ENCODE peak calls at places on chromosomes 11 and 22, in nine cellular contexts. One of them, this sample, is unnamed.
A peak's percentile ranks its signal among the peaks of the same experiment; 100 is the strongest.

GRCh38 chr11:86955674-86956522 is 703 bp upstream of the FZD4 start:
- DNase-seq in PC-3: peak; percentile 83
- DNase-seq in adipocyte: peak; percentile 89
- DNase-seq in cardiac muscle cell: peak; percentile 89
- DNase-seq in tibial artery: peak; percentile 94
- DNase-seq in GM12865: peak; percentile 59
- DNase-seq in RWPE2: peak; percentile 73
- DNase-seq in NT2/D1: peak; percentile 49
- DNase-seq in left ventricle myocardium inferior: peak; percentile 90
- DNase-seq in this sample: peak; percentile 95

GRCh38 chr11:115924744-115925567 is 420.7 kb upstream of the CADM1 start:
- DNase-seq in PC-3: no peak
- DNase-seq in adipocyte: no peak
- DNase-seq in cardiac muscle cell: no peak
- DNase-seq in tibial artery: no peak
- DNase-seq in GM12865: peak; percentile 96
- DNase-seq in RWPE2: no peak
- DNase-seq in NT2/D1: no peak
- DNase-seq in left ventricle myocardium inferior: no peak
- DNase-seq in this sample: no peak

GRCh38 chr11:10604340-10604748 is 35.9 kb upstream of the LYVE1 start:
- DNase-seq in PC-3: no peak
- DNase-seq in adipocyte: peak; percentile 73
- DNase-seq in cardiac muscle cell: peak; percentile 76
- DNase-seq in tibial artery: no peak
- DNase-seq in GM12865: no peak
- DNase-seq in RWPE2: no peak
- DNase-seq in NT2/D1: no peak
- DNase-seq in left ventricle myocardium inferior: peak; percentile 62
- DNase-seq in this sample: no peak

GRCh38 chr11:59801160-59801706 is 9.3 kb downstream of the MRPL16 start:
- DNase-seq in PC-3: peak; percentile 74
- DNase-seq in adipocyte: no peak
- DNase-seq in cardiac muscle cell: no peak
- DNase-seq in tibial artery: no peak
- DNase-seq in GM12865: no peak
- DNase-seq in RWPE2: no peak
- DNase-seq in NT2/D1: no peak
- DNase-seq in left ventricle myocardium inferior: no peak
- DNase-seq in this sample: no peak

GRCh38 chr11:19660076-19660475 is 52.6 kb upstream of the NAV2 start:
- DNase-seq in PC-3: peak; percentile 97
- DNase-seq in adipocyte: no peak
- DNase-seq in cardiac muscle cell: no peak
- DNase-seq in tibial artery: no peak
- DNase-seq in GM12865: peak; percentile 88
- DNase-seq in RWPE2: peak; percentile 78
- DNase-seq in NT2/D1: no peak
- DNase-seq in left ventricle myocardium inferior: no peak
- DNase-seq in this sample: no peak

GRCh38 chr22:28019360-28019759 is 100.3 kb upstream of the PITPNB start:
- DNase-seq in PC-3: peak; percentile 74
- DNase-seq in adipocyte: peak; percentile 32
- DNase-seq in cardiac muscle cell: no peak
- DNase-seq in tibial artery: peak; percentile 62
- DNase-seq in GM12865: no peak
- DNase-seq in RWPE2: peak; percentile 28
- DNase-seq in NT2/D1: no peak
- DNase-seq in left ventricle myocardium inferior: peak; percentile 9
- DNase-seq in this sample: no peak

GRCh38 chr11:114280696-114281095 is 15.5 kb upstream of the NNMT start:
- DNase-seq in PC-3: peak; percentile 93
- DNase-seq in adipocyte: peak; percentile 89
- DNase-seq in cardiac muscle cell: peak; percentile 95
- DNase-seq in tibial artery: peak; percentile 83
- DNase-seq in GM12865: peak; percentile 16
- DNase-seq in RWPE2: no peak
- DNase-seq in NT2/D1: peak; percentile 81
- DNase-seq in left ventricle myocardium inferior: peak; percentile 48
- DNase-seq in this sample: peak; percentile 86

GRCh38 chr11:127624455-127624854 is 623.9 kb upstream of the KIRREL3 start:
- DNase-seq in PC-3: no peak
- DNase-seq in adipocyte: no peak
- DNase-seq in cardiac muscle cell: peak; percentile 15
- DNase-seq in tibial artery: no peak
- DNase-seq in GM12865: no peak
- DNase-seq in RWPE2: no peak
- DNase-seq in NT2/D1: no peak
- DNase-seq in left ventricle myocardium inferior: peak; percentile 17
- DNase-seq in this sample: no peak

GRCh38 chr11:79371152-79371551 is 69.7 kb downstream of the TENM4 start:
- DNase-seq in PC-3: no peak
- DNase-seq in adipocyte: no peak
- DNase-seq in cardiac muscle cell: no peak
- DNase-seq in tibial artery: no peak
- DNase-seq in GM12865: no peak
- DNase-seq in RWPE2: no peak
- DNase-seq in NT2/D1: no peak
- DNase-seq in left ventricle myocardium inferior: no peak
- DNase-seq in this sample: peak; percentile 8

DNA sequence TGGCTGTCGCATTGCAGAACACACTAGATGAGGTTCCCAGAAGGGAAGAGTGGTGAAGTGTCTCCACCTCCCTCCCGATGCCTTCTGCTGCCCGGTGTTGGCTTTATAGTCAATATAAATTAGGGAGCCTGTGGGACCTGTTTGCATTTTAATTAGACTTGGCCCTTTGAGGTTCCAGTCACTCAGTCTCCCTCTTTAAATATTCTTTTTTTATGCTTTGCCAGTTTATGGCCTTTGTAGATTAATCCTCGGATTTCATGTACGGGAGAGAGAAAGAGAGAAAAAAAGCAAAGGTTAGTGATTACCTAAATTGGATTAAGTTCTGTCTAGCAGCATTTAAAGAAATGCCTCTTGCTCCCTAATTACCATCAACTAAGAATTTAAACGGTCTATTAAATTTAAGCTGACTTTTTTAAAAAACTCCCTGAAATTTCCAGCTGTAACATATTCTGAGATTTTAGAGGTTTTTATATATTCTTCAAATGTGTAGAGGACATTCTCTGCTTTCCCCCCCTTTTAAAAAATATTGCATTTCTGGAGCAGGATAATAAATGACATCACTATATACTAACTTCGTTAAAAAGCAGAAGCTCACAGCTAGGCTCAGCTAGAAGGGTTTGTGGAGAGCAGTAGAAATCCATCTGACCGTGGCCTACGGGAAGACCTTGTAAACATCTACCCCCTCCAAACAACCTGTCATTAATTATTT is 84.4 kb downstream of the PRR5L start:
- DNase-seq in PC-3: no peak
- DNase-seq in adipocyte: no peak
- DNase-seq in cardiac muscle cell: no peak
- DNase-seq in tibial artery: no peak
- DNase-seq in GM12865: no peak
- DNase-seq in RWPE2: no peak
- DNase-seq in NT2/D1: no peak
- DNase-seq in left ventricle myocardium inferior: no peak
- DNase-seq in this sample: no peak
- H3K4me3 ChIP-seq in PC-3: no peak overlapping the region
- H3K4me3 ChIP-seq in adipocyte: no peak overlapping the region
- H3K4me3 ChIP-seq in cardiac muscle cell: no peak overlapping the region
- H3K4me3 ChIP-seq in tibial artery: no peak overlapping the region
- H3K4me3 ChIP-seq in GM12865: no peak overlapping the region
- H3K4me3 ChIP-seq in RWPE2: no peak overlapping the region
- H3K4me3 ChIP-seq in NT2/D1: no peak overlapping the region
- H3K4me3 ChIP-seq in left ventricle myocardium inferior: no peak overlapping the region
- H3K4me3 ChIP-seq in this sample: no peak overlapping the region

GRCh38 chr22:25281675-25282345 is 62.4 kb downstream of the CRYBB2 start:
- DNase-seq in PC-3: no peak
- DNase-seq in adipocyte: no peak
- DNase-seq in cardiac muscle cell: no peak
- DNase-seq in tibial artery: no peak
- DNase-seq in GM12865: no peak
- DNase-seq in RWPE2: no peak
- DNase-seq in NT2/D1: no peak
- DNase-seq in left ventricle myocardium inferior: no peak
- DNase-seq in this sample: no peak

GRCh38 chr22:25282671-25283561 is 63.5 kb downstream of the CRYBB2 start:
- DNase-seq in PC-3: no peak
- DNase-seq in adipocyte: no peak
- DNase-seq in cardiac muscle cell: no peak
- DNase-seq in tibial artery: no peak
- DNase-seq in GM12865: no peak
- DNase-seq in RWPE2: peak; percentile 41
- DNase-seq in NT2/D1: peak; percentile 57
- DNase-seq in left ventricle myocardium inferior: no peak
- DNase-seq in this sample: no peak

GRCh38 chr22:25282346-25282670 is 62.9 kb downstream of the CRYBB2 start:
- DNase-seq in PC-3: no peak
- DNase-seq in adipocyte: no peak
- DNase-seq in cardiac muscle cell: no peak
- DNase-seq in tibial artery: no peak
- DNase-seq in GM12865: no peak
- DNase-seq in RWPE2: peak; percentile 60
- DNase-seq in NT2/D1: no peak
- DNase-seq in left ventricle myocardium inferior: no peak
- DNase-seq in this sample: no peak
- H3K4me3 ChIP-seq in PC-3: no peak overlapping the region
- H3K4me3 ChIP-seq in adipocyte: no peak overlapping the region
- H3K4me3 ChIP-seq in cardiac muscle cell: peak overlapping the region; percentile 49
- H3K4me3 ChIP-seq in tibial artery: no peak overlapping the region
- H3K4me3 ChIP-seq in GM12865: no peak overlapping the region
- H3K4me3 ChIP-seq in RWPE2: no peak overlapping the region
- H3K4me3 ChIP-seq in NT2/D1: peak overlapping the region; percentile 61
- H3K4me3 ChIP-seq in left ventricle myocardium inferior: peak overlapping the region; percentile 45
- H3K4me3 ChIP-seq in this sample: no peak overlapping the region

GRCh38 chr11:457071-457760 is 7.1 kb downstream of the PTDSS2 start:
- DNase-seq in PC-3: no peak
- DNase-seq in adipocyte: no peak
- DNase-seq in cardiac muscle cell: no peak
- DNase-seq in tibial artery: no peak
- DNase-seq in GM12865: no peak
- DNase-seq in RWPE2: no peak
- DNase-seq in NT2/D1: no peak
- DNase-seq in left ventricle myocardium inferior: no peak
- DNase-seq in this sample: no peak
- H3K4me3 ChIP-seq in PC-3: no peak overlapping the region
- H3K4me3 ChIP-seq in adipocyte: no peak overlapping the region
- H3K4me3 ChIP-seq in cardiac muscle cell: no peak overlapping the region
- H3K4me3 ChIP-seq in tibial artery: no peak overlapping the region
- H3K4me3 ChIP-seq in GM12865: no peak overlapping the region
- H3K4me3 ChIP-seq in RWPE2: no peak overlapping the region
- H3K4me3 ChIP-seq in NT2/D1: no peak overlapping the region
- H3K4me3 ChIP-seq in left ventricle myocardium inferior: no peak overlapping the region
- H3K4me3 ChIP-seq in this sample: no peak overlapping the region

DNA sequence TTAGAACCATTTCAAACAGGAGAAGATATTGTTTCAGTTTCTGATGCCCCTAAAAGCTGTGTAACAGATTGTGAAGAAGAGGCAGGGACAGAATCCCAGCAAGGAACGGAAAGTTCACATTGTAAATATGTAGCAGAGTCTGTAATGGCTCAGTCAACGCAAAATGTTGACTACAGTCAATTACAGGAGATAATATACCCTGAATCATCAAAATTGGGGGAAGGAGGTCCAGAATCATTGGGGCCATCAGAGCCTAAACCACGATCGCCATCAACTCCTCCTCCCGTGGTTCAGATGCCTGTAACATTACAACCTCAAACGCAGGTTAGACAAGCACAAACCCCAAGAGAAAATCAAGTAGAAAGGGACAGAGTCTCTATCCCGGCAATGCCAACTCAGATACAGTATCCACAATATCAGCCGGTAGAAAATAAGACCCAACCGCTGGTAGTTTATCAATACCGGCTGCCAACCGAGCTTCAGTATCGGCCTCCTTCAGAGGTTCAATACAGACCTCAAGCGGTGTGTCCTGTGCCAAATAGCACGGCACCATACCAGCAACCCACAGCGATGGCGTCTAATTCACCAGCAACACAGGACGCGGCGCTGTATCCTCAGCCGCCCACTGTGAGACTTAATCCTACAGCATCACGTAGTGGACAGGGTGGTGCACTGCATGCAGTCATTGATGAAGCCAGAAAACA is 40.8 kb downstream of the IGLL1 start:
- DNase-seq in PC-3: peak; percentile 77
- DNase-seq in adipocyte: peak; percentile 89
- DNase-seq in cardiac muscle cell: peak; percentile 91
- DNase-seq in tibial artery: peak; percentile 86
- DNase-seq in GM12865: peak; percentile 87
- DNase-seq in RWPE2: no peak
- DNase-seq in NT2/D1: peak; percentile 61
- DNase-seq in left ventricle myocardium inferior: peak; percentile 74
- DNase-seq in this sample: peak; percentile 72
- H3K4me3 ChIP-seq in PC-3: peak overlapping the region; percentile 49
- H3K4me3 ChIP-seq in adipocyte: no peak overlapping the region
- H3K4me3 ChIP-seq in cardiac muscle cell: no peak overlapping the region
- H3K4me3 ChIP-seq in tibial artery: no peak overlapping the region
- H3K4me3 ChIP-seq in GM12865: no peak overlapping the region
- H3K4me3 ChIP-seq in RWPE2: no peak overlapping the region
- H3K4me3 ChIP-seq in NT2/D1: peak overlapping the region; percentile 30
- H3K4me3 ChIP-seq in left ventricle myocardium inferior: peak overlapping the region; percentile 24
- H3K4me3 ChIP-seq in this sample: no peak overlapping the region

This sample was measured in Caco-2.